ENCODE peak calls at places on chromosomes 4 and X, in seven cellular contexts. One of them, this sample, is unnamed.

GRCh38 chrX:74300869-74301268 is 3.1 kb upstream of the ZCCHC13 start:
- DNase-seq in brain microvascular endothelial cell: no peak
- DNase-seq in heart right ventricle: no peak
- DNase-seq in sigmoid colon: no peak
- DNase-seq in AG04450: no peak
- DNase-seq in fibroblast of lung: no peak
- DNase-seq in endothelial cell of umbilical vein: no peak
- DNase-seq in this sample: no peak

GRCh38 chr4:128275351-128275750 is 12.3 kb downstream of the PGRMC2 start:
- DNase-seq in brain microvascular endothelial cell: no peak
- DNase-seq in heart right ventricle: no peak
- DNase-seq in sigmoid colon: no peak
- DNase-seq in AG04450: no peak
- DNase-seq in fibroblast of lung: no peak
- DNase-seq in endothelial cell of umbilical vein: no peak
- DNase-seq in this sample: no peak

GRCh38 chr4:12555011-12555410 is 929.1 kb downstream of the RAB28 start:
- DNase-seq in brain microvascular endothelial cell: peak
- DNase-seq in heart right ventricle: no peak
- DNase-seq in sigmoid colon: no peak
- DNase-seq in AG04450: no peak
- DNase-seq in fibroblast of lung: peak
- DNase-seq in endothelial cell of umbilical vein: no peak
- DNase-seq in this sample: no peak

GRCh38 chr4:155900402-155900801 is 3.1 kb upstream of the TDO2 start:
- DNase-seq in brain microvascular endothelial cell: peak
- DNase-seq in heart right ventricle: no peak
- DNase-seq in sigmoid colon: no peak
- DNase-seq in AG04450: peak
- DNase-seq in fibroblast of lung: peak
- DNase-seq in endothelial cell of umbilical vein: no peak
- DNase-seq in this sample: no peak

GRCh38 chr4:86942185-86942666 is 7.4 kb downstream of the AFF1 start:
- DNase-seq in brain microvascular endothelial cell: peak
- DNase-seq in heart right ventricle: no peak
- DNase-seq in sigmoid colon: no peak
- DNase-seq in AG04450: no peak
- DNase-seq in fibroblast of lung: peak
- DNase-seq in endothelial cell of umbilical vein: peak
- DNase-seq in this sample: no peak

GRCh38 chr4:54225671-54226398 is 3.3 kb upstream of the PDGFRA start:
- DNase-seq in brain microvascular endothelial cell: no peak
- DNase-seq in heart right ventricle: peak
- DNase-seq in sigmoid colon: no peak
- DNase-seq in AG04450: no peak
- DNase-seq in fibroblast of lung: peak
- DNase-seq in endothelial cell of umbilical vein: no peak
- DNase-seq in this sample: no peak

GRCh38 chr4:155403886-155404285 is 27.1 kb upstream of the MAP9 start:
- DNase-seq in brain microvascular endothelial cell: peak
- DNase-seq in heart right ventricle: no peak
- DNase-seq in sigmoid colon: no peak
- DNase-seq in AG04450: no peak
- DNase-seq in fibroblast of lung: peak
- DNase-seq in endothelial cell of umbilical vein: peak
- DNase-seq in this sample: no peak

GRCh38 chr4:2927016-2927695 is 36.0 kb downstream of the NOP14 start:
- DNase-seq in brain microvascular endothelial cell: no peak
- DNase-seq in heart right ventricle: no peak
- DNase-seq in sigmoid colon: no peak
- DNase-seq in AG04450: no peak
- DNase-seq in fibroblast of lung: no peak
- DNase-seq in endothelial cell of umbilical vein: no peak
- DNase-seq in this sample: no peak

GRCh38 chrX:130171446-130172126 is at the start of gene RAB33A:
- DNase-seq in brain microvascular endothelial cell: no peak
- DNase-seq in heart right ventricle: peak
- DNase-seq in sigmoid colon: peak
- DNase-seq in AG04450: no peak
- DNase-seq in fibroblast of lung: peak
- DNase-seq in endothelial cell of umbilical vein: no peak
- DNase-seq in this sample: no peak

GRCh38 chr4:73520821-73521220 is 39.3 kb downstream of the AFM start:
- DNase-seq in brain microvascular endothelial cell: peak
- DNase-seq in heart right ventricle: no peak
- DNase-seq in sigmoid colon: no peak
- DNase-seq in AG04450: no peak
- DNase-seq in fibroblast of lung: peak
- DNase-seq in endothelial cell of umbilical vein: no peak
- DNase-seq in this sample: peak

GRCh38 chr4:99234331-99235010 is 15.4 kb upstream of the ADH6 start:
- DNase-seq in brain microvascular endothelial cell: no peak
- DNase-seq in heart right ventricle: no peak
- DNase-seq in sigmoid colon: no peak
- DNase-seq in AG04450: no peak
- DNase-seq in fibroblast of lung: no peak
- DNase-seq in endothelial cell of umbilical vein: no peak
- DNase-seq in this sample: no peak

GRCh38 chr4:97841512-97841911 is 301.8 kb downstream of the STPG2 start:
- DNase-seq in brain microvascular endothelial cell: no peak
- DNase-seq in heart right ventricle: no peak
- DNase-seq in sigmoid colon: no peak
- DNase-seq in AG04450: no peak
- DNase-seq in fibroblast of lung: no peak
- DNase-seq in endothelial cell of umbilical vein: no peak
- DNase-seq in this sample: no peak

GRCh38 chrX:131828482-131828881 is 194.6 kb upstream of the STK26 start:
- DNase-seq in brain microvascular endothelial cell: no peak
- DNase-seq in heart right ventricle: no peak
- DNase-seq in sigmoid colon: no peak
- DNase-seq in AG04450: no peak
- DNase-seq in fibroblast of lung: no peak
- DNase-seq in endothelial cell of umbilical vein: no peak
- DNase-seq in this sample: no peak

GRCh38 chrX:45353462-45353861 is 152.8 kb upstream of the DIPK2B start:
- DNase-seq in brain microvascular endothelial cell: no peak
- DNase-seq in heart right ventricle: no peak
- DNase-seq in sigmoid colon: no peak
- DNase-seq in AG04450: no peak
- DNase-seq in fibroblast of lung: no peak
- DNase-seq in endothelial cell of umbilical vein: no peak
- DNase-seq in this sample: no peak

GRCh38 chr4:110119880-110120279 is 78.5 kb downstream of the ELOVL6 start:
- DNase-seq in brain microvascular endothelial cell: no peak
- DNase-seq in heart right ventricle: no peak
- DNase-seq in sigmoid colon: no peak
- DNase-seq in AG04450: peak
- DNase-seq in fibroblast of lung: peak
- DNase-seq in endothelial cell of umbilical vein: peak
- DNase-seq in this sample: no peak
- H3K4me3 ChIP-seq in brain microvascular endothelial cell: no peak
- H3K4me3 ChIP-seq in heart right ventricle: no peak
- H3K4me3 ChIP-seq in sigmoid colon: no peak
- H3K4me3 ChIP-seq in AG04450: no peak
- H3K4me3 ChIP-seq in fibroblast of lung: no peak
- H3K4me3 ChIP-seq in endothelial cell of umbilical vein: no peak
- H3K4me3 ChIP-seq in this sample: no peak

DNA sequence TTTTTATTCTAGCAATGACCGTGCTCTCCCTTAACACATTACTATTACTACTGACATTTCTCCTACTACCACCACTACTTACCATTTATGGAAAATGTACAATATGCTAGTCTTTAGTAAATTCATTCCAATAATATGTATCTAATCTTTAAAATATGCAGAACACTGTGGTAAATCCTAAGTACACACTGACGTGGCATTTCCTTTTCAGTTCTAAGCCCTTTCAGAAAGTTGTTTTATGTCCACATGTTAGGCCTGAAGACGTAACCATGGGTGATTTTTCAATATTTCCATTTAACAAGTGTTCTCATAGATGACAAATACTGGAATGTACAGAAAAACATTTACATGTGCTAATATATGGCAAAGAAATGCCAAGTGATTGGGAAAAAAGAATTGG is 268.6 kb upstream of the SLIT2 start:
- DNase-seq in brain microvascular endothelial cell: peak
- DNase-seq in heart right ventricle: no peak
- DNase-seq in sigmoid colon: no peak
- DNase-seq in AG04450: peak
- DNase-seq in fibroblast of lung: peak
- DNase-seq in endothelial cell of umbilical vein: peak
- DNase-seq in this sample: no peak
- TF ChIP-seq CTCF in brain microvascular endothelial cell: no peak
- TF ChIP-seq CTCF in heart right ventricle: no peak
- TF ChIP-seq CTCF in sigmoid colon: no peak
- TF ChIP-seq CTCF in AG04450: no peak
- TF ChIP-seq CTCF in fibroblast of lung: no peak
- TF ChIP-seq CTCF in endothelial cell of umbilical vein: no peak
- TF ChIP-seq CTCF in this sample: no peak

GRCh38 chr4:88820723-88821368 is 123.2 kb upstream of the NAP1L5 start:
- DNase-seq in brain microvascular endothelial cell: no peak
- DNase-seq in heart right ventricle: no peak
- DNase-seq in sigmoid colon: no peak
- DNase-seq in AG04450: no peak
- DNase-seq in fibroblast of lung: no peak
- DNase-seq in endothelial cell of umbilical vein: no peak
- DNase-seq in this sample: no peak
- H3K4me3 ChIP-seq in brain microvascular endothelial cell: no peak
- H3K4me3 ChIP-seq in heart right ventricle: peak
- H3K4me3 ChIP-seq in sigmoid colon: peak
- H3K4me3 ChIP-seq in AG04450: peak
- H3K4me3 ChIP-seq in fibroblast of lung: peak
- H3K4me3 ChIP-seq in endothelial cell of umbilical vein: no peak
- H3K4me3 ChIP-seq in this sample: no peak

GRCh38 chr4:95835672-95836071 is 4.2 kb upstream of the PDHA2 start:
- DNase-seq in brain microvascular endothelial cell: no peak
- DNase-seq in heart right ventricle: no peak
- DNase-seq in sigmoid colon: no peak
- DNase-seq in AG04450: no peak
- DNase-seq in fibroblast of lung: peak
- DNase-seq in endothelial cell of umbilical vein: peak
- DNase-seq in this sample: peak
- TF ChIP-seq CTCF in brain microvascular endothelial cell: peak
- TF ChIP-seq CTCF in heart right ventricle: peak
- TF ChIP-seq CTCF in sigmoid colon: no peak
- TF ChIP-seq CTCF in AG04450: no peak
- TF ChIP-seq CTCF in fibroblast of lung: no peak
- TF ChIP-seq CTCF in endothelial cell of umbilical vein: no peak
- TF ChIP-seq CTCF in this sample: peak